ENCODE peak calls at places on chromosomes 13 and 19, in six cellular contexts. K is PC-3, G is brain microvascular endothelial cell, E is astrocyte of the cerebellum, S is fibroblast of lung, J is heart left ventricle. P is an unnamed sample.

GRCh38 chr13:98155475-98156111 is 12.7 kb downstream of the FARP1 start:
- DNase-seq in K (peak; percentile 45), G (peak; percentile 77), E (no peak), S (peak; percentile 80), J (no peak), P (no peak)

GRCh38 chr19:47581605-47582319 is 8.8 kb upstream of the ZNF541 start:
- DNase-seq in K (peak; percentile 86), G (no peak), E (no peak), S (no peak), J (no peak), P (no peak)

GRCh38 chr19:3725640-3726310 is 17.6 kb downstream of the TJP3 start:
- DNase-seq in K (no peak), G (no peak), E (no peak), S (peak; percentile 12), J (no peak), P (no peak)

GRCh38 chr13:99256709-99257108 is 1.5 kb downstream of the GPR18 start:
- DNase-seq in K (no peak), G (no peak), E (no peak), S (peak; percentile 81), J (no peak), P (no peak)

GRCh38 chr13:110798595-110798994 is 85.1 kb downstream of the ING1 start:
- DNase-seq in K (no peak), G (no peak), E (no peak), S (no peak), J (no peak), P (no peak)

GRCh38 chr13:49553888-49554287 is 31.5 kb downstream of the RCBTB1 start:
- DNase-seq in K (no peak), G (no peak), E (no peak), S (no peak), J (no peak), P (no peak)

GRCh38 chr19:1069009-1069779 is 2.2 kb downstream of the ARHGAP45 start:
- DNase-seq in K (no peak), G (no peak), E (no peak), S (no peak), J (peak; percentile 87), P (no peak)

GRCh38 chr13:39510296-39510695 is 92.7 kb downstream of the LHFPL6 start:
- DNase-seq in K (no peak), G (no peak), E (no peak), S (no peak), J (no peak), P (no peak)

GRCh38 chr13:50227356-50227755 is 212.1 kb downstream of the KCNRG start:
- DNase-seq in K (no peak), G (no peak), E (no peak), S (no peak), J (no peak), P (no peak)

GRCh38 chr19:39167461-39168257 is 29.1 kb upstream of the NCCRP1 start:
- DNase-seq in K (peak; percentile 60), G (no peak), E (no peak), S (no peak), J (no peak), P (no peak)

GRCh38 chr13:44058586-44059238 is 179.0 kb downstream of the LACC1 start:
- DNase-seq in K (no peak), G (no peak), E (no peak), S (peak; percentile 17), J (no peak), P (no peak)

GRCh38 chr19:23260956-23261355 is 10.8 kb upstream of the ZNF724 start:
- DNase-seq in K (no peak), G (no peak), E (no peak), S (no peak), J (no peak), P (no peak)

GRCh38 chr19:861756-862528 is 2.5 kb downstream of the CFD start:
- DNase-seq in K (peak; percentile 41), G (no peak), E (no peak), S (no peak), J (peak; percentile 81), P (peak; percentile 47)

GRCh38 chr13:106533101-106533939 is 2.1 kb downstream of the EFNB2 start:
- DNase-seq in K (peak; percentile 78), G (peak; percentile 81), E (peak; percentile 49), S (peak; percentile 81), J (peak; percentile 88), P (peak; percentile 91)

GRCh38 chr13:75372923-75373841 is 108.8 kb downstream of the TBC1D4 start:
- DNase-seq in K (no peak), G (no peak), E (no peak), S (no peak), J (no peak), P (no peak)
- H3K4me3 ChIP-seq in K (no peak overlapping the region), G (no peak overlapping the region), E (no peak overlapping the region), S (no peak overlapping the region), J (no peak overlapping the region), P (no peak overlapping the region)

GRCh38 chr19:55553217-55554182 is 8.2 kb upstream of the SBK3 start:
- DNase-seq in K (peak; percentile 31), G (no peak), E (no peak), S (peak; percentile 23), J (no peak), P (no peak)
- TF ChIP-seq CTCF in K (no peak), G (peak; percentile 6), E (no peak), S (no peak), J (no peak), P (no peak)

GRCh38 chr19:44753619-44753931 is 5.1 kb downstream of the BCL3 start:
- DNase-seq in K (no peak), G (no peak), E (no peak), S (no peak), J (no peak), P (no peak)
- H3K4me3 ChIP-seq in K (peak overlapping the region; percentile 64), G (peak overlapping the region; percentile 45), E (peak overlapping the region; percentile 76), S (peak overlapping the region; percentile 57), J (peak overlapping the region; percentile 96), P (peak overlapping the region; percentile 65)

GRCh38 chr19:50311723-50312635 is 17.2 kb downstream of the KCNC3 start:
- DNase-seq in K (peak; percentile 56), G (no peak), E (no peak), S (no peak), J (no peak), P (peak; percentile 62)
- TF ChIP-seq CTCF in K (no peak), G (no peak), E (no peak), S (no peak), J (no peak), P (no peak)

GRCh38 chr13:23427342-23428182 is 5.9 kb downstream of the SACS start:
- DNase-seq in K (peak; percentile 92), G (peak; percentile 73), E (peak; percentile 67), S (peak; percentile 99), J (no peak), P (no peak)
- H3K4me3 ChIP-seq in K (peak overlapping the region; percentile 23), G (no peak overlapping the region), E (no peak overlapping the region), S (no peak overlapping the region), J (no peak overlapping the region), P (no peak overlapping the region)

GRCh38 chr19:18637644-18638630 is 1.1 kb downstream of the KLHL26 start:
- DNase-seq in K (peak; percentile 44), G (no peak), E (no peak), S (no peak), J (no peak), P (no peak)
- TF ChIP-seq CTCF in K (no peak), G (no peak), E (no peak), S (no peak), J (no peak), P (no peak)

DNA sequence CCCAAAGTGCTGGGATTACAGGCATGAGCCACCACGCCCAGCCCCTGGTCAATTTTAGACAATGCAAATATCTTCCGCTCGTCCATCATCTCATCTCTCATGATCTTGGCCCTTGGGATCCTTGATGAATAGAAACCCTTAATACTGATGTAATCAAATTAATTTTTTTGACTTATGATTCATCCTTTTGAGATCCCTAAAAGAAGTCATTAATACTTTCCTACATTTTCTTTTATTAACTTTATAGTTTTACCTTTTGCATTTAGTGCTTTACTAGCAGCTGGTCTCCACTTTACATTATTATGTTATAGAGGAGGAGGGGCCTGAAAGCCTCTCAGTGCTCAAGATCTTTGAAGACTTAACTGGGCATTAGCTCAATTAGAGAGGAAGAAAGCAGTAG is 7.7 kb upstream of the KASH5 start:
- DNase-seq in K (no peak), G (no peak), E (no peak), S (no peak), J (no peak), P (no peak)
- H3K4me3 ChIP-seq in K (no peak overlapping the region), G (no peak overlapping the region), E (no peak overlapping the region), S (no peak overlapping the region), J (no peak overlapping the region), P (no peak overlapping the region)

P was measured in WERI-Rb-1.